ENCODE peak calls at places on chromosomes 4 and X, in seven cellular contexts. C is cardiac fibroblast; F is stimulated activated CD4-positive, alpha-beta T cell treated with anti-CD3 and anti-CD28 coated beads, Interleukin-12 subunit alpha, Interleukin-12 subunit beta, amount 100 ng/mL, for 48 hours; G is activated CD8-positive, alpha-beta memory T cell treated with anti-CD3 and anti-CD28 coated beads for 4 hours; R is activated gamma-delta T cell treated with Interleukin-2 at 50 U/mL for 16 hours; K is stimulated activated CD8-positive, alpha-beta memory T cell treated with anti-CD3 and anti-CD28 coated beads, Interleukin-7, amount 100 ng/mL, for 24 hours; L is Right ventricle myocardium superior. N is an unnamed sample.

GRCh38 chr4:17284323-17285175 is 227.3 kb downstream of the QDPR start:
- DNase-seq in C (peak), F (no peak), G (no peak), R (no peak), K (no peak), L (no peak), N (no peak)

GRCh38 chr4:185761352-185762235 is 50.4 kb downstream of the SORBS2 start:
- DNase-seq in C (peak), F (no peak), G (no peak), R (no peak), K (no peak), L (no peak), N (no peak)

GRCh38 chr4:103099691-103100392 is at the start of gene BDH2:
- DNase-seq in C (peak), F (no peak), G (peak), R (peak), K (no peak), L (no peak), N (peak)

GRCh38 chrX:111467896-111468295 is 43.5 kb upstream of the SERTM2 start:
- DNase-seq in C (no peak), F (no peak), G (no peak), R (no peak), K (no peak), L (peak), N (no peak)

GRCh38 chr4:3343358-3343757 is 50.5 kb downstream of the RGS12 start:
- DNase-seq in C (no peak), F (no peak), G (no peak), R (no peak), K (no peak), L (peak), N (no peak)

GRCh38 chrX:105822138-105823091 is at the start of gene NRK:
- DNase-seq in C (peak), F (no peak), G (no peak), R (no peak), K (no peak), L (peak), N (no peak)

GRCh38 chrX:13418126-13419091 is 98.6 kb upstream of the ATXN3L start:
- DNase-seq in C (peak), F (no peak), G (no peak), R (no peak), K (no peak), L (no peak), N (no peak)

GRCh38 chr4:138235419-138235952 is 6.7 kb downstream of the SLC7A11 start:
- DNase-seq in C (peak), F (no peak), G (no peak), R (no peak), K (no peak), L (no peak), N (no peak)

GRCh38 chr4:141307241-141307689 is 86.6 kb downstream of the ZNF330 start:
- DNase-seq in C (peak), F (peak), G (peak), R (peak), K (peak), L (peak), N (peak)

GRCh38 chr4:137519406-137519805 is 12.9 kb downstream of the PCDH18 start:
- DNase-seq in C (peak), F (no peak), G (no peak), R (no peak), K (no peak), L (no peak), N (no peak)

GRCh38 chr4:67933755-67934154 is 29.5 kb downstream of the TMPRSS11A start:
- DNase-seq in C (peak), F (no peak), G (no peak), R (no peak), K (no peak), L (no peak), N (no peak)

GRCh38 chr4:86942185-86942666 is 7.4 kb downstream of the AFF1 start:
- DNase-seq in C (no peak), F (no peak), G (no peak), R (no peak), K (no peak), L (no peak), N (no peak)

GRCh38 chr4:172654482-172654881 is 514.1 kb upstream of the GALNT7 start:
- DNase-seq in C (no peak), F (no peak), G (no peak), R (no peak), K (no peak), L (no peak), N (no peak)

GRCh38 chr4:6893449-6894085 is 16.1 kb upstream of the TBC1D14 start:
- DNase-seq in C (no peak), F (no peak), G (no peak), R (no peak), K (no peak), L (no peak), N (no peak)

GRCh38 chr4:2103127-2103842 is 44.2 kb downstream of the NAT8L start:
- DNase-seq in C (no peak), F (no peak), G (no peak), R (no peak), K (no peak), L (no peak), N (no peak)

GRCh38 chr4:184824776-184825393 is 883 bp downstream of the ACSL1 start:
- DNase-seq in C (peak), F (peak), G (no peak), R (peak), K (no peak), L (no peak), N (no peak)

GRCh38 chr4:1204828-1205591 is 32.6 kb upstream of the SPON2 start:
- DNase-seq in C (no peak), F (no peak), G (no peak), R (no peak), K (no peak), L (peak), N (no peak)

GRCh38 chr4:41257901-41258300 is 1.2 kb downstream of the UCHL1 start:
- DNase-seq in C (no peak), F (no peak), G (no peak), R (no peak), K (no peak), L (no peak), N (no peak)

GRCh38 chr4:10121568-10122097 is 5.0 kb upstream of the WDR1 start:
- DNase-seq in C (no peak), F (no peak), G (no peak), R (no peak), K (no peak), L (no peak), N (no peak)

GRCh38 chrX:48511561-48511960 is 2.8 kb downstream of the PORCN start:
- DNase-seq in C (peak), F (no peak), G (no peak), R (no peak), K (no peak), L (no peak), N (no peak)

GRCh38 chr4:155609455-155610059 is 57.1 kb upstream of the GUCY1A1 start:
- DNase-seq in C (no peak), F (no peak), G (no peak), R (no peak), K (no peak), L (no peak), N (no peak)

GRCh38 chrX:19625612-19626011 is 110.3 kb upstream of the MAP3K15 start:
- DNase-seq in C (peak), F (peak), G (peak), R (peak), K (peak), L (peak), N (no peak)

GRCh38 chrX:39248330-39248729 is 447.1 kb downstream of the MID1IP1 start:
- DNase-seq in C (no peak), F (no peak), G (no peak), R (no peak), K (no peak), L (no peak), N (no peak)

GRCh38 chrX:111262086-111262485 is 8.2 kb downstream of the CAPN6 start:
- DNase-seq in C (no peak), F (no peak), G (no peak), R (no peak), K (no peak), L (no peak), N (no peak)

GRCh38 chr4:109294006-109294405 is 8.5 kb downstream of the COL25A1 start:
- DNase-seq in C (peak), F (no peak), G (no peak), R (no peak), K (no peak), L (no peak), N (no peak)

GRCh38 chr4:149183638-149184037 is 632.0 kb downstream of the IQCM start:
- DNase-seq in C (no peak), F (no peak), G (no peak), R (no peak), K (no peak), L (no peak), N (no peak)